ENCODE peak calls at places on chromosome 11, in seven cellular contexts. G, K, Q, J, A, L and R are unnamed samples.

GRCh38 chr11:33636104-33636503 is 64.5 kb downstream of the C11orf91 start:
- DNase-seq in G (no peak), K (no peak), Q (no peak), J (no peak), A (no peak), L (no peak), R (no peak)

GRCh38 chr11:84901986-84902385 is 725.2 kb downstream of the DLG2 start:
- DNase-seq in G (no peak), K (no peak), Q (no peak), J (peak), A (no peak), L (no peak), R (peak)

GRCh38 chr11:44589301-44589700 is 23.8 kb downstream of the CD82 start:
- DNase-seq in G (no peak), K (no peak), Q (no peak), J (no peak), A (no peak), L (no peak), R (no peak)

GRCh38 chr11:134292661-134293060 is 16.5 kb downstream of the GLB1L3 start:
- DNase-seq in G (no peak), K (no peak), Q (no peak), J (no peak), A (no peak), L (no peak), R (no peak)

GRCh38 chr11:98155696-98156095 is 865.1 kb upstream of the CNTN5 start:
- DNase-seq in G (no peak), K (no peak), Q (no peak), J (no peak), A (no peak), L (no peak), R (no peak)

GRCh38 chr11:695606-696381 is at the start of gene TMEM80:
- DNase-seq in G (peak), K (peak), Q (peak), J (peak), A (peak), L (peak), R (peak)

GRCh38 chr11:6693342-6694228 is 10.4 kb upstream of the MRPL17 start:
- DNase-seq in G (no peak), K (no peak), Q (no peak), J (no peak), A (peak), L (peak), R (peak)

GRCh38 chr11:79440451-79441158 is at the start of gene TENM4:
- DNase-seq in G (peak), K (no peak), Q (peak), J (peak), A (peak), L (peak), R (peak)

GRCh38 chr11:73012121-73012863 is 129.8 kb downstream of the FCHSD2 start:
- DNase-seq in G (no peak), K (no peak), Q (no peak), J (no peak), A (no peak), L (no peak), R (no peak)

GRCh38 chr11:129894281-129895125 is 875 bp downstream of the NFRKB start:
- DNase-seq in G (no peak), K (no peak), Q (no peak), J (no peak), A (no peak), L (no peak), R (no peak)

GRCh38 chr11:86696004-86696403 is 23.6 kb upstream of the ME3 start:
- DNase-seq in G (no peak), K (no peak), Q (no peak), J (no peak), A (no peak), L (no peak), R (no peak)

GRCh38 chr11:32987851-32988250 is 27.8 kb upstream of the DEPDC7 start:
- DNase-seq in G (no peak), K (no peak), Q (no peak), J (no peak), A (no peak), L (no peak), R (no peak)

GRCh38 chr11:20131744-20132666 is 28.3 kb downstream of the DBX1 start:
- DNase-seq in G (peak), K (peak), Q (peak), J (peak), A (peak), L (no peak), R (no peak)

GRCh38 chr11:120431633-120432032 is 79.9 kb upstream of the GRIK4 start:
- DNase-seq in G (no peak), K (no peak), Q (no peak), J (no peak), A (no peak), L (no peak), R (no peak)

GRCh38 chr11:64165482-64165841 is 451 bp downstream of the MACROD1 start:
- DNase-seq in G (no peak), K (no peak), Q (peak), J (no peak), A (no peak), L (no peak), R (no peak)

GRCh38 chr11:41845066-41845465 is 385.6 kb upstream of the LRRC4C start:
- DNase-seq in G (no peak), K (no peak), Q (no peak), J (peak), A (no peak), L (no peak), R (no peak)

GRCh38 chr11:36729765-36730164 is 131.7 kb upstream of the RAG2 start:
- DNase-seq in G (no peak), K (no peak), Q (no peak), J (no peak), A (no peak), L (no peak), R (no peak)

GRCh38 chr11:109034341-109034696 is 369.4 kb downstream of the DDX10 start:
- DNase-seq in G (no peak), K (no peak), Q (no peak), J (no peak), A (no peak), L (no peak), R (no peak)

DNA sequence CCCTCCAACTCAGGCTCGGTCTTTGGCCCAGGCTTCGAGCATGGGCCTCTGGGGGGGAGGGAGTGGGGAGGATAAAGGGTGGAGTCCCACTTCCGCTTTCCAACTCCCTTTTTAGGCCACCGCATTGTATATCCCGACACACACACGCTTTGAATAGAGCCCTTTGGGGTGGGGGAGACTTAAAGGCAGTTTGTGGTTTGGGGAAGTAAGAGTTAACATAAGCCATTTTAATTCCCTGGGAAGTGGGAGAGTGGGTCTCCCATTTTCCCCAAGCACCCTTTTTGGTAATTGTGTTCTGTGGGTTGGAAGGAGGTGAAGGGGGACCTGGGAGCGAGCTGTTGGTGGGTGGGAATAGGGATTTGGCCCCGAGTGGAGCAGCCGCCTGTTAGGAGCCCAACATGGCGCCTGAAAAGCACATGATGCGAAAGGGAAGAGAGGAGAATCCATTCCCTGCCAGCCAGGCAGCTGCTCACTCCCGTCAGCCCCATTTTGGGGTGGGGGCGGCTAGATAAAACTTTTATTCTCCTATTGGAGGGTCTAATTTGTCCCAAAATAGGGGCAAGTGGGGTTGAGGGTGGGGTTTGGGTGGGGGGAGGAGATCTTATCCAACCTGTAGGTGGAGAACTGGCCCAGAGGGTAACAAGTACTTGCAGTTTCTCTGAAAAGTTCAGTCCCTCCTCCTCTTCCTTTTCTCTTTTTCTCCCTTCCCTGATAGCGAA is 983 bp downstream of the PCF11 start:
- DNase-seq in G (peak), K (peak), Q (peak), J (peak), A (peak), L (peak), R (peak)
- TF ChIP-seq CTCF in G (no peak), K (no peak), Q (no peak), J (no peak), A (no peak), L (no peak), R (no peak)

GRCh38 chr11:75431533-75432525 is 1.2 kb downstream of the KLHL35 start:
- DNase-seq in G (no peak), K (no peak), Q (no peak), J (no peak), A (no peak), L (no peak), R (no peak)

GRCh38 chr11:75428989-75429640 is 3.9 kb downstream of the KLHL35 start:
- DNase-seq in G (no peak), K (no peak), Q (no peak), J (no peak), A (no peak), L (no peak), R (no peak)

GRCh38 chr11:75429641-75429901 is 3.4 kb downstream of the KLHL35 start:
- DNase-seq in G (no peak), K (no peak), Q (no peak), J (no peak), A (no peak), L (no peak), R (no peak)

GRCh38 chr11:75429902-75430691 is 2.9 kb downstream of the KLHL35 start:
- DNase-seq in G (peak), K (peak), Q (no peak), J (peak), A (peak), L (no peak), R (no peak)

DNA sequence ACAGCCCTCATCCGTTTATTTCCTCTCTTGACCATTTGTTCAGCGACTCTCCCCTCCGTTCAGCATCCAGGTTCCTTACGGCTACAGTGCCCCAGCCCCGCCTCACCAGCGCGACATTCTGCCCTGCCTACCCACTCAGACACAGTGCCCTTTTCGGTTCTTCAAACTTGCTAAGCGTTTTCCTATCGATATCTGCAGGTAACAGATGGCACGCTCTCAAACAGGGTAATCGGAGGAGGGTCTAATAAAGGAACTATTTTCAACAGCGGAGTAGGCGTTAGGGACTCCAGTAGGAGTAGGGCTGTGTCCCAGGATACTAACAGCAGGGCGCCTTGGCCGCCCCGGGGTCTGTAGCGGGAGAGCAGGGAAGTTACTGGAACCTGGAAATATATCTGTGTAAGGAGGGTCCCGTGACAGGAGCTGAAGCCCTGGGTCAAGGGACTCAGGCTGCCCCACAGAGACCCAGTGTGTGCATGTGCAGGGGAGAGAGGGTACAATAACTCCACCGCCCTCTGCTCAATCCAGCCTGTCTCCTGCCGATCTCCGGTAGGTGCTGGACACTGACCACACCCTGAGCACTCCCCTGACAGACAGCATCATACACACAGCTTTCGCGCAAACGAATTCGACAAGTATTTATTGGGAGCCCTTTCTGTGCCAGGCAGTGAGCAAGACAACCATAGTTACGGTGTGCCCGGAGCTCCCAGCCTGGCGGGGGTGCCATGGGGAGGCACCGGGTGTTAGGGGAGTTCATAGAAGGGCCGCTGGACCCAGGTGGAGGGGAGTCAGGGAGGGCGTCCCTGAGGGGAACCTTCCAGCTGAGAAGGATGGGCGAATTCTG is 2.1 kb downstream of the KLHL35 start:
- DNase-seq in G (no peak), K (no peak), Q (no peak), J (no peak), A (no peak), L (no peak), R (no peak)
- H3K4me3 ChIP-seq in G (peak), K (peak), Q (peak), J (peak), A (peak), L (peak), R (no peak)

DNA sequence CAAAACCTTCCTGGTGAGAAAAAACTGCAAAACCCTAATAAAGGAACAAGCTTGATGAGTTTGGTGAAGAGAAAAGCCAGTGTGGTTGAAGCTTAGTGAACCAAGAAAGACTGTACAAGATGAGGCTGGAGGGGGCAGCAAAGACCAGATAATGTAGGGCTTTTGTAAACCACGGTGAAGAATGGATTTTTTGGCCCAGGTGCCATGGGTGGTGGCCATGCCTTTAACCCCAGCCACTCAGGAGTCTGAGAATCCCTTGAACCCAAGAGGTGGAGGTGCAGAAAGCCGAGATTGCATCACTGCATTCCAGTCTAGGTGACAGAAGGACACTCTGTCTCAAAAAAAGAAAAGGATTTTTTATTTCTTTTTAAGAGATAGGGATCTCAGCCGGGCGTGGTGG is 5.0 kb upstream of the ZDHHC5 start:
- DNase-seq in G (no peak), K (no peak), Q (no peak), J (no peak), A (no peak), L (no peak), R (no peak)
- TF ChIP-seq CTCF in G (no peak), K (no peak), Q (no peak), J (no peak), A (no peak), L (no peak), R (no peak)

GRCh38 chr11:68311155-68312116 is 955 bp upstream of the LRP5 start:
- DNase-seq in G (no peak), K (no peak), Q (no peak), J (no peak), A (no peak), L (no peak), R (no peak)
- H3K4me3 ChIP-seq in G (peak), K (no peak), Q (peak), J (no peak), A (no peak), L (peak), R (no peak)

GRCh38 chr11:117809236-117810055 is 12.4 kb upstream of the DSCAML1 start:
- DNase-seq in G (peak), K (no peak), Q (peak), J (peak), A (peak), L (peak), R (peak)
- TF ChIP-seq CTCF in G (peak), K (no peak), Q (peak), J (no peak), A (peak), L (peak), R (peak)

GRCh38 chr11:119421941-119422504 is 949 bp downstream of the THY1 start:
- DNase-seq in G (no peak), K (no peak), Q (no peak), J (peak), A (no peak), L (no peak), R (no peak)
- H3K4me3 ChIP-seq in G (peak), K (no peak), Q (peak), J (peak), A (peak), L (peak), R (no peak)

GRCh38 chr11:61446211-61446651 is 16.3 kb downstream of the SDHAF2 start:
- DNase-seq in G (peak), K (peak), Q (peak), J (peak), A (peak), L (peak), R (peak)

GRCh38 chr11:61452825-61453224 is 22.9 kb downstream of the SDHAF2 start:
- DNase-seq in G (no peak), K (no peak), Q (no peak), J (no peak), A (no peak), L (no peak), R (no peak)

GRCh38 chr11:61447601-61448551 is 18.0 kb downstream of the SDHAF2 start:
- DNase-seq in G (no peak), K (no peak), Q (no peak), J (no peak), A (no peak), L (no peak), R (no peak)

GRCh38 chr11:61445535-61445934 is 15.6 kb downstream of the SDHAF2 start:
- DNase-seq in G (no peak), K (no peak), Q (no peak), J (no peak), A (no peak), L (no peak), R (no peak)

GRCh38 chr11:61448552-61448927 is 18.6 kb downstream of the SDHAF2 start:
- DNase-seq in G (no peak), K (no peak), Q (no peak), J (no peak), A (no peak), L (no peak), R (no peak)
- TF ChIP-seq CTCF in G (no peak), K (no peak), Q (no peak), J (no peak), A (no peak), L (no peak), R (no peak)

GRCh38 chr11:119026970-119027369 is 3.7 kb downstream of the SLC37A4 start:
- DNase-seq in G (no peak), K (no peak), Q (no peak), J (no peak), A (no peak), L (no peak), R (no peak)

GRCh38 chr11:119028346-119029068 is 2.2 kb downstream of the SLC37A4 start:
- DNase-seq in G (no peak), K (no peak), Q (no peak), J (no peak), A (no peak), L (no peak), R (no peak)

GRCh38 chr11:119029069-119029339 is 1.7 kb downstream of the SLC37A4 start:
- DNase-seq in G (no peak), K (no peak), Q (no peak), J (no peak), A (no peak), L (no peak), R (no peak)

GRCh38 chr11:119025978-119026766 is 4.5 kb downstream of the SLC37A4 start:
- DNase-seq in G (no peak), K (no peak), Q (no peak), J (no peak), A (no peak), L (no peak), R (no peak)

DNA sequence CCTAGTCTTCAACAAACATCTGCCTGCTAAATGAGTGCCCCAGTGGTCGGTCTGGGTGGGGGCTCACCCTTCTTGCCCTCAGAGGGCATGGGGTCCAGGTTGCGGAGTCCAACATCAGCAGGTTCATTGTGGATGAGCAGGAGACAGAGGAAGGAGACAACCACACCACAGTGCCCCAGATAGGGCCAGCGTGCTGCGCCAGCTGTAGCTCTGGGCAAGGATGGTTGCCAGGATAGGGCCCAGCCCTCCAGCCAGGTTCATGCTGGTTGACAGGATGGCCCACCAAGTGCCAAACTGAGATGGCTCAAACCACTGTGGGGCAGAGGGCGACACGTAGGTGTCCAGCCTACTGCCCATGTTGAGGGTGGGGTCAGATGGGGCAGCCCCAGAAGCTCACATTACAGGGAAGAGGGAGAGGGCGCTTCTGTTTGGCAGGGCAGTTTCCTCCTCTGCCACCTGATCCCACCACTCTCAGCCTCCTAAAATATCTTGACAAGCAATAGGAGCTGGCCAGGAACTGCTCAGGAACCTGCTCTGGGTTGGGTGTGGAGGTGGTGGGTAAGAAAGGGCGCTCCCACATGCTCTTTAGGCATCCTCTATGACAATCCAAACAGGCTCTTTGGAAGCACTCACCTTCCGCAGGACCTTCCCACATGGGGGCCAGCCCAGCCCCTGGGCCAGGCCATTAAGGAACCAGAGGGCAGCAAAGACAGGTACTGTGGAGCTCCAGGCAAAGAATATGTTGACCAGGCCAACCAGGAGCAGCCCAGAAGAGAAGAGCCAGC is 2.9 kb downstream of the SLC37A4 start:
- DNase-seq in G (no peak), K (no peak), Q (no peak), J (no peak), A (no peak), L (no peak), R (no peak)
- H3K4me3 ChIP-seq in G (no peak), K (no peak), Q (no peak), J (no peak), A (no peak), L (no peak), R (no peak)

GRCh38 chr11:10902301-10902700 is 44.4 kb upstream of the ZBED5 start:
- DNase-seq in G (no peak), K (no peak), Q (no peak), J (no peak), A (no peak), L (no peak), R (no peak)
- TF ChIP-seq CTCF in G (no peak), K (no peak), Q (no peak), J (no peak), A (no peak), L (no peak), R (no peak)